ENCODE peak calls at places on chromosomes 11 and 22, in four cellular contexts. One of them, this sample, is unnamed.

GRCh38 chr22:36982136-36982535 is 37.1 kb downstream of the TST start:
- DNase-seq in K562: peak; percentile 87
- DNase-seq in HEK293T: no peak
- DNase-seq in HepG2: no peak
- DNase-seq in this sample: no peak

GRCh38 chr11:99865951-99866350 is 821.1 kb upstream of the ARHGAP42 start:
- DNase-seq in K562: no peak
- DNase-seq in HEK293T: no peak
- DNase-seq in HepG2: no peak
- DNase-seq in this sample: no peak

GRCh38 chr11:37952035-37952434 is 1354.0 kb upstream of the RAG2 start:
- DNase-seq in K562: no peak
- DNase-seq in HEK293T: no peak
- DNase-seq in HepG2: no peak
- DNase-seq in this sample: no peak

GRCh38 chr11:82811369-82811768 is 77.7 kb upstream of the FAM181B start:
- DNase-seq in K562: no peak
- DNase-seq in HEK293T: no peak
- DNase-seq in HepG2: no peak
- DNase-seq in this sample: no peak

GRCh38 chr11:47234669-47235075 is 13.9 kb downstream of the ACP2 start:
- DNase-seq in K562: no peak
- DNase-seq in HEK293T: no peak
- DNase-seq in HepG2: no peak
- DNase-seq in this sample: no peak

GRCh38 chr11:8056810-8057463 is 24.1 kb upstream of the TUB start:
- DNase-seq in K562: no peak
- DNase-seq in HEK293T: no peak
- DNase-seq in HepG2: no peak
- DNase-seq in this sample: no peak

GRCh38 chr11:118142081-118142480 is 10.5 kb downstream of the SCN4B start:
- DNase-seq in K562: no peak
- DNase-seq in HEK293T: no peak
- DNase-seq in HepG2: no peak
- DNase-seq in this sample: no peak

GRCh38 chr22:26589367-26589844 is 526 bp downstream of the TPST2 start:
- DNase-seq in K562: no peak
- DNase-seq in HEK293T: peak; percentile 63
- DNase-seq in HepG2: no peak
- DNase-seq in this sample: peak; percentile 53

GRCh38 chr11:31236052-31236652 is 133.4 kb downstream of the DCDC1 start:
- DNase-seq in K562: no peak
- DNase-seq in HEK293T: no peak
- DNase-seq in HepG2: no peak
- DNase-seq in this sample: no peak

GRCh38 chr22:20651286-20651685 is 122.6 kb upstream of the SERPIND1 start:
- DNase-seq in K562: no peak
- DNase-seq in HEK293T: peak; percentile 4
- DNase-seq in HepG2: no peak
- DNase-seq in this sample: no peak

GRCh38 chr11:45919806-45920530 is 2.3 kb upstream of the PEX16 start:
- DNase-seq in K562: no peak
- DNase-seq in HEK293T: no peak
- DNase-seq in HepG2: peak; percentile 34
- DNase-seq in this sample: no peak

GRCh38 chr11:1937616-1938342 is 9.4 kb upstream of the MRPL23 start:
- DNase-seq in K562: no peak
- DNase-seq in HEK293T: no peak
- DNase-seq in HepG2: no peak
- DNase-seq in this sample: peak; percentile 11

GRCh38 chr11:8225589-8226036 is 38.1 kb downstream of the LMO1 start:
- DNase-seq in K562: peak; percentile 84
- DNase-seq in HEK293T: peak; percentile 88
- DNase-seq in HepG2: peak; percentile 39
- DNase-seq in this sample: peak; percentile 96

GRCh38 chr22:44920183-44920582 is 89.6 kb downstream of the PHF21B start:
- DNase-seq in K562: no peak
- DNase-seq in HEK293T: no peak
- DNase-seq in HepG2: no peak
- DNase-seq in this sample: no peak

GRCh38 chr11:133029096-133029495 is 503.2 kb downstream of the OPCML start:
- DNase-seq in K562: no peak
- DNase-seq in HEK293T: no peak
- DNase-seq in HepG2: no peak
- DNase-seq in this sample: no peak

GRCh38 chr11:128210148-128210940 is 377.0 kb downstream of the ETS1 start:
- DNase-seq in K562: no peak
- DNase-seq in HEK293T: no peak
- DNase-seq in HepG2: peak; percentile 59
- DNase-seq in this sample: no peak

GRCh38 chr11:12079726-12080556 is 30.4 kb upstream of the MICAL2 start:
- DNase-seq in K562: no peak
- DNase-seq in HEK293T: no peak
- DNase-seq in HepG2: peak; percentile 59
- DNase-seq in this sample: peak; percentile 20

GRCh38 chr11:78292109-78292803 is 103.5 kb downstream of the USP35 start:
- DNase-seq in K562: peak; percentile 75
- DNase-seq in HEK293T: no peak
- DNase-seq in HepG2: peak; percentile 44
- DNase-seq in this sample: no peak

GRCh38 chr11:65479184-65480145 is 19.4 kb upstream of the MALAT1 start:
- DNase-seq in K562: no peak
- DNase-seq in HEK293T: no peak
- DNase-seq in HepG2: no peak
- DNase-seq in this sample: peak; percentile 43

GRCh38 chr11:933002-933820 is 7.5 kb downstream of the AP2A2 start:
- DNase-seq in K562: no peak
- DNase-seq in HEK293T: no peak
- DNase-seq in HepG2: no peak
- DNase-seq in this sample: no peak

GRCh38 chr22:35150163-35151107 is 84.5 kb downstream of the ISX start:
- DNase-seq in K562: peak; percentile 41
- DNase-seq in HEK293T: peak; percentile 77
- DNase-seq in HepG2: peak; percentile 36
- DNase-seq in this sample: peak; percentile 89

GRCh38 chr22:29044657-29045176 is 16.9 kb downstream of the C22orf31 start:
- DNase-seq in K562: no peak
- DNase-seq in HEK293T: no peak
- DNase-seq in HepG2: peak; percentile 51
- DNase-seq in this sample: no peak

GRCh38 chr22:49662681-49663080 is 165.0 kb downstream of the BRD1 start:
- DNase-seq in K562: no peak
- DNase-seq in HEK293T: no peak
- DNase-seq in HepG2: no peak
- DNase-seq in this sample: no peak

GRCh38 chr11:101442171-101442570 is 141.6 kb downstream of the TRPC6 start:
- DNase-seq in K562: no peak
- DNase-seq in HEK293T: no peak
- DNase-seq in HepG2: no peak
- DNase-seq in this sample: no peak

GRCh38 chr11:19919050-19919561 is 206.5 kb downstream of the NAV2 start:
- DNase-seq in K562: no peak
- DNase-seq in HEK293T: no peak
- DNase-seq in HepG2: no peak
- DNase-seq in this sample: no peak

GRCh38 chr22:17957683-17958082 is 66.7 kb downstream of the MICAL3 start:
- DNase-seq in K562: no peak
- DNase-seq in HEK293T: no peak
- DNase-seq in HepG2: no peak
- DNase-seq in this sample: no peak

GRCh38 chr11:75954039-75954438 is 139.0 kb downstream of the UVRAG start:
- DNase-seq in K562: no peak
- DNase-seq in HEK293T: peak; percentile 17
- DNase-seq in HepG2: no peak
- DNase-seq in this sample: no peak

GRCh38 chr22:33018232-33018864 is 39.8 kb downstream of the SYN3 start:
- DNase-seq in K562: peak; percentile 45
- DNase-seq in HEK293T: peak; percentile 75
- DNase-seq in HepG2: peak; percentile 43
- DNase-seq in this sample: peak; percentile 87

GRCh38 chr11:65065898-65066297 is 7.5 kb upstream of the NAALADL1 start:
- DNase-seq in K562: peak; percentile 32
- DNase-seq in HEK293T: no peak
- DNase-seq in HepG2: no peak
- DNase-seq in this sample: no peak

GRCh38 chr11:45885921-45886721 is 670 bp downstream of the MAPK8IP1 start:
- DNase-seq in K562: no peak
- DNase-seq in HEK293T: no peak
- DNase-seq in HepG2: no peak
- DNase-seq in this sample: peak; percentile 68

GRCh38 chr11:133547808-133548494 is 15.7 kb upstream of the OPCML start:
- DNase-seq in K562: no peak
- DNase-seq in HEK293T: no peak
- DNase-seq in HepG2: no peak
- DNase-seq in this sample: no peak

GRCh38 chr11:117823941-117824420 is 563 bp downstream of the FXYD2 start:
- DNase-seq in K562: no peak
- DNase-seq in HEK293T: no peak
- DNase-seq in HepG2: no peak
- DNase-seq in this sample: no peak

GRCh38 chr11:64767344-64768299 is 7.8 kb upstream of the PYGM start:
- DNase-seq in K562: no peak
- DNase-seq in HEK293T: peak; percentile 63
- DNase-seq in HepG2: peak; percentile 67
- DNase-seq in this sample: peak; percentile 88

GRCh38 chr11:110445428-110445827 is 15.7 kb downstream of the FDX1 start:
- DNase-seq in K562: no peak
- DNase-seq in HEK293T: no peak
- DNase-seq in HepG2: no peak
- DNase-seq in this sample: no peak

GRCh38 chr11:57772562-57772961 is 11.0 kb downstream of the CTNND1 start:
- DNase-seq in K562: no peak
- DNase-seq in HEK293T: no peak
- DNase-seq in HepG2: no peak
- DNase-seq in this sample: no peak

GRCh38 chr11:66080055-66080817 is 10.2 kb downstream of the PACS1 start:
- DNase-seq in K562: peak; percentile 63
- DNase-seq in HEK293T: no peak
- DNase-seq in HepG2: peak; percentile 34
- DNase-seq in this sample: no peak

GRCh38 chr11:14953904-14954303 is 18.2 kb downstream of the CALCA start:
- DNase-seq in K562: no peak
- DNase-seq in HEK293T: no peak
- DNase-seq in HepG2: no peak
- DNase-seq in this sample: no peak

GRCh38 chr11:14956111-14956510 is 16.0 kb downstream of the CALCA start:
- DNase-seq in K562: no peak
- DNase-seq in HEK293T: no peak
- DNase-seq in HepG2: no peak
- DNase-seq in this sample: no peak

DNA sequence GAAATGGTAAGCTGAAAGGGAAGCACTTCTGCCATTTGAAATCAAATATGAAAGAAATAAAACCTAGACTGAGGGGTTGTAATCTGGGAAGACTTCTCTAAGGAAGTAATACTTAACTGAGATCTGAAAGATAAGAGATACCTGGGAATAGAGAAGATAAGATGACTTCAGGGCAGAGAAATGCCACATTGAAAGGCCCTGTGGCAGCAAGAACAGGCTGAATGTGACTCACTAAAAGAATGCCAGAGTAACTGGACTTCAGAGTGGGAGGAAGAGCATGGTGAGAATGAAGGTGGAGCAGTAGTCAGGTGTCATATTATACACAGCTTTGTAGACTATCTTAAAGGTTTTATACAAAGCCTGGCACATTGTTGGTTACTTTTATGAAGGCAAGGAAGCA is 17.6 kb downstream of the CALCA start:
- DNase-seq in K562: no peak
- DNase-seq in HEK293T: no peak
- DNase-seq in HepG2: no peak
- DNase-seq in this sample: no peak
- TF ChIP-seq ELF4 in K562: no peak
- TF ChIP-seq ELF4 in HEK293T: no peak
- TF ChIP-seq ELF4 in HepG2: no peak
- TF ChIP-seq ELF4 in this sample: no peak

GRCh38 chr11:61083601-61084147 is 18.6 kb upstream of the CD5 start:
- DNase-seq in K562: no peak
- DNase-seq in HEK293T: no peak
- DNase-seq in HepG2: no peak
- DNase-seq in this sample: no peak
- TF ChIP-seq ELF4 in K562: no peak
- TF ChIP-seq ELF4 in HEK293T: no peak
- TF ChIP-seq ELF4 in HepG2: no peak
- TF ChIP-seq ELF4 in this sample: no peak

GRCh38 chr22:25013634-25014033 is 61.1 kb downstream of the KIAA1671 start:
- DNase-seq in K562: no peak
- DNase-seq in HEK293T: peak; percentile 79
- DNase-seq in HepG2: no peak
- DNase-seq in this sample: no peak
- TF ChIP-seq ELF4 in K562: no peak
- TF ChIP-seq ELF4 in HEK293T: no peak
- TF ChIP-seq ELF4 in HepG2: no peak
- TF ChIP-seq ELF4 in this sample: no peak

DNA sequence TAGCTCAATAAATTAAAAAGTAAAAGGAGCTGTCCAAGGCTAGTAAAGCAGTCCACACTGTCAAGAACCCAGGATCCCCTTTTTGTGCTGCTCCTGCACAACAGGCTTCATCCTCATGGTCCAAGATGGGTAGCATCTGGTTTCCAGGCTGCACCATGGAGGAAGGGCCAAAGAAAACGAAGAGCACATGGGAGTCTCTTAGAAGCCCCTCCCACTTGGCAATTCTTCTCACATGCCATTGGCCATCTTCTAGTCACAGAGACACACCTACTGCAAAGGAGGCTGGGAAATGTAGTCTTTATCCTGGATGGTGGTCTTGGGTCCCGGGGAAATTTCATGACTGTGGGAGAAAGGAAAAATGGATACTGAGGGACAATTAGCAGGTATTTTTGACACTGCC is 37.8 kb downstream of the PRR5L start:
- DNase-seq in K562: peak; percentile 61
- DNase-seq in HEK293T: peak; percentile 58
- DNase-seq in HepG2: no peak
- DNase-seq in this sample: peak; percentile 31
- TF ChIP-seq ELF4 in K562: no peak
- TF ChIP-seq ELF4 in HEK293T: no peak
- TF ChIP-seq ELF4 in HepG2: no peak
- TF ChIP-seq ELF4 in this sample: no peak

DNA sequence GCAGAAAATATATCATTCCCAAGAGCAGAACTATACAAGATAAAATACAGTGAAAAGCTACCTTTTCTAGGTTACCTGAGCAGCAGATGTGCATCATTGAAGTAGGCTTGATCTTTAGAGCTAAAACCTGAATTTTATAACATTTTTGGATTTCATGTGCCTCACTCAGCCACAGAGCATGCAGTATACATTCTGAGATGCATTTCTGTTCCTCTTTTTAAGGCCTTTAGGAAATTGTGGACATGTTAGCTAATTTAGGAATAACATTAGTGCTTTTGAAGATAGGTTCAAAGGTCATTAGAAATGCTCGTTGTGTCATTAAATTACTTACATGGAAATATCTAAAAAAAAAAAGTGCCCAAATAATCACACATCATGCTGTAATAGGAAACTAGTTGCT is 230.6 kb upstream of the PDGFD start:
- DNase-seq in K562: no peak
- DNase-seq in HEK293T: no peak
- DNase-seq in HepG2: no peak
- DNase-seq in this sample: no peak
- TF ChIP-seq ELF4 in K562: no peak
- TF ChIP-seq ELF4 in HEK293T: no peak
- TF ChIP-seq ELF4 in HepG2: no peak
- TF ChIP-seq ELF4 in this sample: no peak